ENCODE peak calls at places on chromosomes 3 and 15, in five cellular contexts. Z, F, U, J and T are unnamed samples.

GRCh38 chr3:105842943-105843342 is 25.9 kb downstream of the CBLB start:
- DNase-seq in Z (no peak), F (no peak), U (no peak), J (no peak), T (no peak)

GRCh38 chr3:46953265-46954010 is 23.1 kb downstream of the CCDC12 start:
- DNase-seq in Z (no peak), F (no peak), U (no peak), J (no peak), T (no peak)

GRCh38 chr15:66565731-66566130 is at the start of gene LCTL:
- DNase-seq in Z (no peak), F (no peak), U (peak), J (no peak), T (peak)

GRCh38 chr3:160403796-160404510 is 4.5 kb downstream of the SMC4 start:
- DNase-seq in Z (no peak), F (no peak), U (no peak), J (no peak), T (no peak)

GRCh38 chr3:58608648-58609047 is 31.5 kb upstream of the FAM107A start:
- DNase-seq in Z (no peak), F (no peak), U (peak), J (no peak), T (no peak)

GRCh38 chr3:144229237-144229830 is 257.7 kb downstream of the DIPK2A start:
- DNase-seq in Z (no peak), F (no peak), U (peak), J (no peak), T (no peak)

GRCh38 chr3:44173263-44173662 is 68.4 kb upstream of the TOPAZ1 start:
- DNase-seq in Z (no peak), F (no peak), U (no peak), J (no peak), T (no peak)

GRCh38 chr3:174355505-174355904 is 503.6 kb upstream of the NAALADL2 start:
- DNase-seq in Z (no peak), F (no peak), U (peak), J (no peak), T (no peak)

GRCh38 chr3:43286886-43287301 is 554 bp downstream of the SNRK start:
- DNase-seq in Z (no peak), F (no peak), U (peak), J (peak), T (no peak)

GRCh38 chr3:18234717-18235335 is 190.3 kb downstream of the SATB1 start:
- DNase-seq in Z (no peak), F (no peak), U (peak), J (no peak), T (no peak)

GRCh38 chr3:45179163-45179562 is 33.0 kb upstream of the CDCP1 start:
- DNase-seq in Z (peak), F (no peak), U (no peak), J (no peak), T (no peak)

GRCh38 chr15:63023351-63023945 is 19.1 kb upstream of the TPM1 start:
- DNase-seq in Z (peak), F (no peak), U (no peak), J (no peak), T (no peak)

GRCh38 chr3:17179381-17180205 is 294.8 kb downstream of the PLCL2 start:
- DNase-seq in Z (no peak), F (no peak), U (no peak), J (no peak), T (no peak)

GRCh38 chr15:59245583-59245982 is 38.9 kb downstream of the LDHAL6B start:
- DNase-seq in Z (no peak), F (no peak), U (peak), J (no peak), T (no peak)

GRCh38 chr15:34318277-34319079 is 19.1 kb downstream of the SLC12A6 start:
- DNase-seq in Z (no peak), F (peak), U (peak), J (peak), T (no peak)

GRCh38 chr3:4645468-4645867 is 152.3 kb downstream of the ITPR1 start:
- DNase-seq in Z (no peak), F (no peak), U (no peak), J (no peak), T (no peak)

GRCh38 chr15:64622410-64623260 is 152.8 kb downstream of the RBPMS2 start:
- DNase-seq in Z (no peak), F (no peak), U (no peak), J (no peak), T (no peak)

GRCh38 chr15:26842391-26842790 is 24.5 kb upstream of the GABRA5 start:
- DNase-seq in Z (no peak), F (no peak), U (no peak), J (no peak), T (no peak)

GRCh38 chr3:114223146-114223545 is 14.2 kb downstream of the ZNF80 start:
- DNase-seq in Z (no peak), F (no peak), U (no peak), J (no peak), T (no peak)

GRCh38 chr3:42101048-42101447 is 9.9 kb downstream of the TRAK1 start:
- DNase-seq in Z (peak), F (peak), U (peak), J (no peak), T (no peak)

GRCh38 chr3:2579206-2579605 is 480.5 kb downstream of the CNTN4 start:
- DNase-seq in Z (no peak), F (no peak), U (no peak), J (peak), T (no peak)

GRCh38 chr3:143237036-143237688 is 117.6 kb downstream of the CHST2 start:
- DNase-seq in Z (no peak), F (no peak), U (no peak), J (no peak), T (no peak)

GRCh38 chr15:68524753-68525584 is 53.8 kb upstream of the CORO2B start:
- DNase-seq in Z (peak), F (no peak), U (no peak), J (no peak), T (no peak)

GRCh38 chr3:57911588-57911987 is 96.6 kb upstream of the FLNB start:
- DNase-seq in Z (no peak), F (no peak), U (peak), J (no peak), T (no peak)

GRCh38 chr3:187773963-187774789 is 28.9 kb upstream of the BCL6 start:
- DNase-seq in Z (no peak), F (no peak), U (no peak), J (no peak), T (no peak)

GRCh38 chr3:52019352-52020080 is 23.8 kb upstream of the RPL29 start:
- DNase-seq in Z (no peak), F (peak), U (no peak), J (no peak), T (no peak)

GRCh38 chr15:22915866-22916515 is 64.2 kb downstream of the CYFIP1 start:
- DNase-seq in Z (no peak), F (no peak), U (no peak), J (no peak), T (no peak)

GRCh38 chr3:129413687-129414506 is 14.5 kb downstream of the EFCAB12 start:
- DNase-seq in Z (peak), F (no peak), U (peak), J (no peak), T (no peak)

GRCh38 chr3:179897241-179897640 is 139.5 kb downstream of the PEX5L start:
- DNase-seq in Z (no peak), F (no peak), U (no peak), J (no peak), T (no peak)

GRCh38 chr3:98628317-98628716 is 34.9 kb upstream of the CPOX start:
- DNase-seq in Z (no peak), F (no peak), U (no peak), J (no peak), T (no peak)

GRCh38 chr3:125140817-125141595 is 71.5 kb downstream of the SLC12A8 start:
- DNase-seq in Z (no peak), F (no peak), U (no peak), J (no peak), T (no peak)

GRCh38 chr15:25171856-25172687 is 217.3 kb downstream of the SNRPN start:
- DNase-seq in Z (peak), F (peak), U (no peak), J (peak), T (peak)

GRCh38 chr3:163481738-163482137 is 1596.6 kb downstream of the SI start:
- DNase-seq in Z (no peak), F (no peak), U (no peak), J (no peak), T (no peak)

GRCh38 chr15:73079570-73079969 is 27.3 kb downstream of the NEO1 start:
- DNase-seq in Z (no peak), F (no peak), U (no peak), J (no peak), T (no peak)

GRCh38 chr3:106514431-106514830 is 645.6 kb upstream of the CBLB start:
- DNase-seq in Z (no peak), F (no peak), U (no peak), J (no peak), T (no peak)

GRCh38 chr3:13011369-13012227 is 61.6 kb downstream of the IQSEC1 start:
- DNase-seq in Z (no peak), F (no peak), U (peak), J (peak), T (no peak)

GRCh38 chr15:95948371-95948770 is 382.1 kb upstream of the NR2F2 start:
- DNase-seq in Z (no peak), F (no peak), U (no peak), J (no peak), T (no peak)

GRCh38 chr15:89898628-89899302 is 5.0 kb upstream of the AP3S2 start:
- DNase-seq in Z (no peak), F (peak), U (peak), J (no peak), T (peak)

GRCh38 chr3:154225536-154225935 is 98.8 kb downstream of the DHX36 start:
- DNase-seq in Z (no peak), F (no peak), U (peak), J (no peak), T (no peak)

GRCh38 chr3:154229217-154229590 is 95.1 kb downstream of the DHX36 start:
- DNase-seq in Z (no peak), F (no peak), U (peak), J (no peak), T (no peak)

GRCh38 chr3:154224366-154224765 is 99.9 kb downstream of the DHX36 start:
- DNase-seq in Z (no peak), F (no peak), U (no peak), J (no peak), T (no peak)

DNA sequence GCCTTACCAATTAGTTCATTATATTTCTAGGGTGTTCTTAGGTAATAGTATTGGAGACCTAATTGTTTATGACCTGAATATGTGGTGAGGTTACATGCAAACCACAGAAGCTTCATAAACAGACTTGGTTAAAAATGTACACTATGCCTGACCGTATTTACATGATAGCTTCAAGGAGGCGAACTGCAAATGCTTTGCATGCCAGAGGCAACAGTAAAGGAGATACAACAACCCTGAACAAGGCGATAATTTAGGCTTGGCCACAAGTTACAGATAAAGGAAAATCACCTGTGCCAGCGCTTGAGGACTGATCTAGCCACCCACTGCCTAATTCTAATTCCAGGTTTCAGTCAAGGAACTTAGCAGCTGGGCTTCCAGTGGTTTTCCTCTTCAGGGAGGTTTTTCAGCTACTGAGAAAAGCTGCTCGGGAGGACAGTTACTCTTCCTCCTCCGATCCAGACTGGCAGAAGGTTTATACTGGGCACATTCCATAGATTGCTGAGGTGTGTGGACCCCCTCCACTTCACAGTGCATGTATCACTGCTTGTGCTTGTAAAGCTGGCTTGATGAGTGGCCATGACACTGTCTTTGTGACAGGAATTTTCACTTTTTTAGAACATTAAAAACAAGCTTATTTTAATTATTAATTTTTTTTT is 95.6 kb downstream of the DHX36 start:
- DNase-seq in Z (no peak), F (no peak), U (no peak), J (no peak), T (no peak)
- TF ChIP-seq CTCF in Z (no peak), F (no peak), U (no peak), J (no peak), T (no peak)

DNA sequence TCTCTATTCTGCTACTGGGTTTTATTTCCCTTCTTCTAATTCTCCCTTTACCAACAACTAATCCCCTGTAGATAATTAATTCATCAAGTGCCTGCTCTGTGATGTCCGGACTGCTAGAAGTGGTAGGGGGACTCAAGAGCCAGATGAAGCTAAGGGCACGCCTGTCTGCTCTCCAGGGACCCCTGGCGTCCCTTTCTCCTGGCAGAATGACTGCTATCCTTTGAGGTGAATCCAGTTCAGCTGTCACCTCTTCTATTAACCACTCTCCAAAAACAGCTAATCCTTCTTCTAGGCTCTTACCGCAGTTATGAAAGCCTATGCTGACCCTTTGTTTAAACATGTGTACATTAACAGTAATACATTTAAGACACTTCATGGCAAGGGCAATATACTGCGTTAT is 1.4 kb upstream of the CHRNA7 start:
- DNase-seq in Z (no peak), F (no peak), U (no peak), J (no peak), T (no peak)
- TF ChIP-seq CTCF in Z (no peak), F (no peak), U (no peak), J (no peak), T (no peak)

GRCh38 chr3:194137314-194138097 is 1.6 kb downstream of the HES1 start:
- DNase-seq in Z (peak), F (peak), U (peak), J (peak), T (no peak)
- TF ChIP-seq CTCF in Z (no peak), F (peak), U (peak), J (no peak), T (peak)

GRCh38 chr3:99794485-99794884 is 23.2 kb upstream of the CMSS1 start:
- DNase-seq in Z (no peak), F (no peak), U (no peak), J (no peak), T (no peak)

DNA sequence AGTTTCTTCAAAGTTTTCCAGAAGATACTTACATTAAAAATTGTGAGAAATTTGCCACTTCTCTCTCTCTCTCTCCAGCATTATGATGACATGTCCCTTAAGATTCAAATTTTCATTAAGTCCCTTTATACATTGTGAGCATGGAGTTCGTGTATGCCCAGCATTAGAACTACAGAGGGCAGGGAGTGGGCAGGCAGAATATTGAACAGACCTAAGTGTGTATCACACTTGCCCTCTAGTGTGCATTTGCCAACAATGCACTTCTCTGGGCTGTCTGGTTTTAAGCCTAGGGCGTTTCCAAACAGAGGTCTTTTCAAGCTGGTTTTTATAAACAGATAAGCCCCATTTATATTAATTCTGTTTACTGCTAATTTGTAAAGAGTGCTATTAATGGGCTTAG is 28.3 kb upstream of the CMSS1 start:
- DNase-seq in Z (no peak), F (no peak), U (peak), J (no peak), T (no peak)
- TF ChIP-seq CTCF in Z (no peak), F (peak), U (peak), J (no peak), T (peak)

DNA sequence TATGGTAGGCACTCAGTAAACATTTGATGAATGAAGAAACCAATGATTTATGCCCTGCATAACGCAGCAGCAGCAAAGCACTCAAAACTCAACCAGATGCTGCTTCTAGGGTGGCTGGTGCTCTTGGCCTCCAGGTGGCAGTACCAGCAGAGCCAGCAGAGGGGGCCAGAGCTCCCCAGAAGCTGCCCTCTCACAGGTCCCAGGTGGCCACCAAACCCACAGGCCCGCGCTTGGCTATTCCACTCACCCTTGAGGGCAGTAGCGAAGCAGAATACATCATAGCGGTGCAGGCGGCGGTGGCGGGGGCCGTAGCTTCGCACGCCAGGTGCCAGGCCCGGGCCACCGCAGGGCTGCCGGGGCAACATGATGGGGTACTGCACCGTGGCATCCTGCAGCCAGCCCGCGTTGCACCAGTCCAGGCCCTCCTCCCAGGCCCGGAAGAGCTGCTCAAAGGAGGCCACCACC is 16.6 kb downstream of the HAPLN3 start:
- DNase-seq in Z (no peak), F (no peak), U (peak), J (no peak), T (no peak)
- TF ChIP-seq CTCF in Z (no peak), F (peak), U (peak), J (peak), T (peak)